ENCODE peak calls at places on chromosome 16, in five cellular contexts. One of them, this sample, is unnamed.
A peak's percentile ranks its signal among the peaks of the same experiment; 100 is the strongest.

GRCh38 chr16:24906199-24906808 is 60.5 kb downstream of the SLC5A11 start:
- DNase-seq in stomach: no peak
- DNase-seq in GM12891: no peak
- DNase-seq in HCT116: peak; percentile 19
- DNase-seq in spleen: peak; percentile 4
- DNase-seq in this sample: no peak

GRCh38 chr16:11155284-11155806 is 100.7 kb downstream of the SOCS1 start:
- DNase-seq in stomach: no peak
- DNase-seq in HCT116: no peak
- DNase-seq in spleen: peak; percentile 54
- DNase-seq in GM12891: no peak
- DNase-seq in this sample: no peak

GRCh38 chr16:82111944-82112343 is 58.1 kb downstream of the MPHOSPH6 start:
- DNase-seq in stomach: no peak
- DNase-seq in GM12891: no peak
- DNase-seq in spleen: no peak
- DNase-seq in HCT116: no peak
- DNase-seq in this sample: no peak

GRCh38 chr16:22948603-22949368 is 134.8 kb downstream of the HS3ST2 start:
- DNase-seq in spleen: peak; percentile 81
- DNase-seq in GM12891: peak; percentile 52
- DNase-seq in HCT116: peak; percentile 82
- DNase-seq in stomach: peak; percentile 57
- DNase-seq in this sample: no peak

GRCh38 chr16:84505249-84506156 is 1.0 kb upstream of the MEAK7 start:
- DNase-seq in GM12891: no peak
- DNase-seq in spleen: peak; percentile 86
- DNase-seq in stomach: no peak
- DNase-seq in HCT116: no peak
- DNase-seq in this sample: peak; percentile 76

GRCh38 chr16:15636392-15636873 is 6.5 kb downstream of the MARF1 start:
- DNase-seq in spleen: no peak
- DNase-seq in stomach: no peak
- DNase-seq in HCT116: no peak
- DNase-seq in GM12891: no peak
- DNase-seq in this sample: no peak

GRCh38 chr16:8621572-8622314 is at the start of gene METTL22:
- DNase-seq in stomach: peak; percentile 95
- DNase-seq in spleen: peak; percentile 97
- DNase-seq in HCT116: peak; percentile 69
- DNase-seq in GM12891: peak; percentile 98
- DNase-seq in this sample: peak; percentile 100

GRCh38 chr16:11233727-11234376 is 22.2 kb downstream of the SOCS1 start:
- DNase-seq in GM12891: no peak
- DNase-seq in HCT116: no peak
- DNase-seq in stomach: no peak
- DNase-seq in spleen: no peak
- DNase-seq in this sample: no peak

GRCh38 chr16:51181495-51181795 is 30.4 kb upstream of the SALL1 start:
- DNase-seq in HCT116: no peak
- DNase-seq in stomach: no peak
- DNase-seq in spleen: no peak
- DNase-seq in GM12891: no peak
- DNase-seq in this sample: no peak

GRCh38 chr16:27841911-27842310 is 221.6 kb downstream of the GSG1L start:
- DNase-seq in HCT116: no peak
- DNase-seq in stomach: no peak
- DNase-seq in GM12891: no peak
- DNase-seq in spleen: peak; percentile 3
- DNase-seq in this sample: no peak

GRCh38 chr16:73082608-73083007 is 34.7 kb upstream of the ZFHX3 start:
- DNase-seq in spleen: no peak
- DNase-seq in GM12891: no peak
- DNase-seq in HCT116: no peak
- DNase-seq in stomach: no peak
- DNase-seq in this sample: no peak

GRCh38 chr16:64951681-64952080 is 170.2 kb downstream of the CDH11 start:
- DNase-seq in spleen: no peak
- DNase-seq in HCT116: no peak
- DNase-seq in stomach: no peak
- DNase-seq in GM12891: no peak
- DNase-seq in this sample: no peak

GRCh38 chr16:84585886-84586285 is 32.0 kb downstream of the COTL1 start:
- DNase-seq in spleen: no peak
- DNase-seq in stomach: no peak
- DNase-seq in GM12891: peak; percentile 61
- DNase-seq in HCT116: peak; percentile 27
- DNase-seq in this sample: no peak

GRCh38 chr16:86578499-86579267 is at the start of gene FOXL1:
- DNase-seq in HCT116: no peak
- DNase-seq in GM12891: no peak
- DNase-seq in spleen: no peak
- DNase-seq in stomach: no peak
- DNase-seq in this sample: no peak

GRCh38 chr16:85370881-85371651 is 242.1 kb upstream of the GSE1 start:
- DNase-seq in stomach: peak; percentile 88
- DNase-seq in GM12891: no peak
- DNase-seq in HCT116: no peak
- DNase-seq in spleen: no peak
- DNase-seq in this sample: peak; percentile 87

GRCh38 chr16:67277294-67277998 is 1.9 kb upstream of the PLEKHG4 start:
- DNase-seq in spleen: no peak
- DNase-seq in stomach: no peak
- DNase-seq in GM12891: no peak
- DNase-seq in HCT116: peak; percentile 84
- DNase-seq in this sample: peak; percentile 40
- TF ChIP-seq POLR2AphosphoS5 in spleen: no peak
- TF ChIP-seq POLR2AphosphoS5 in stomach: no peak
- TF ChIP-seq POLR2AphosphoS5 in GM12891: no peak
- TF ChIP-seq POLR2AphosphoS5 in HCT116: peak; percentile 73
- TF ChIP-seq POLR2AphosphoS5 in this sample: no peak

DNA sequence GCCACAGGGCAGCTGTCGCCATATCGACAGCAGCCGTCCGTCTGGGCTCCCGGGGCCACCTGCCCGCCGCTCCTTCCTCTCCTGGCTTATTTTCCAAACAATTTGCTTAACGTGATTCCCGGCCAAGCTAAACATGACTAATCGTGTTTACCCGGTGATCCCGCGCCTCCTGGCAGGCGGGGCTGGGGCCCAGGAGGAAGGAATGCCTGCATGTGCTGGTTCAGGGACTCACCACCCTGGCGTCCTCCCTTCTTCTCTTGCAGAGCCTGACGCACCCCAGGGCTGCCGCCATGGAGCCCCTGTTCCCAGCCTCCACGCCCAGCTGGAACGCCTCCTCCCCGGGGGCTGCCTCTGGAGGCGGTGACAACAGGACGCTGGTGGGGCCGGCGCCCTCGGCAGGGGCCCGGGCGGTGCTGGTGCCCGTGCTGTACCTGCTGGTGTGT is 6.1 kb downstream of the SSTR5 start:
- DNase-seq in GM12891: no peak
- DNase-seq in HCT116: no peak
- DNase-seq in stomach: peak; percentile 91
- DNase-seq in spleen: no peak
- DNase-seq in this sample: peak; percentile 84
- TF ChIP-seq POLR2A in GM12891: no peak
- TF ChIP-seq POLR2A in HCT116: no peak
- TF ChIP-seq POLR2A in stomach: no peak
- TF ChIP-seq POLR2A in spleen: no peak
- TF ChIP-seq POLR2A in this sample: no peak

GRCh38 chr16:68951991-68952877 is 108.9 kb downstream of the TANGO6 start:
- DNase-seq in spleen: no peak
- DNase-seq in stomach: no peak
- DNase-seq in GM12891: no peak
- DNase-seq in HCT116: peak; percentile 69
- DNase-seq in this sample: no peak
- TF ChIP-seq POLR2AphosphoS5 in spleen: no peak
- TF ChIP-seq POLR2AphosphoS5 in stomach: no peak
- TF ChIP-seq POLR2AphosphoS5 in GM12891: no peak
- TF ChIP-seq POLR2AphosphoS5 in HCT116: no peak
- TF ChIP-seq POLR2AphosphoS5 in this sample: no peak

GRCh38 chr16:89261691-89262563 is 44.4 kb downstream of the ZNF778 start:
- DNase-seq in GM12891: no peak
- DNase-seq in HCT116: no peak
- DNase-seq in stomach: peak; percentile 40
- DNase-seq in spleen: peak; percentile 47
- DNase-seq in this sample: no peak
- TF ChIP-seq POLR2A in GM12891: no peak
- TF ChIP-seq POLR2A in HCT116: no peak
- TF ChIP-seq POLR2A in stomach: no peak
- TF ChIP-seq POLR2A in spleen: no peak
- TF ChIP-seq POLR2A in this sample: no peak

DNA sequence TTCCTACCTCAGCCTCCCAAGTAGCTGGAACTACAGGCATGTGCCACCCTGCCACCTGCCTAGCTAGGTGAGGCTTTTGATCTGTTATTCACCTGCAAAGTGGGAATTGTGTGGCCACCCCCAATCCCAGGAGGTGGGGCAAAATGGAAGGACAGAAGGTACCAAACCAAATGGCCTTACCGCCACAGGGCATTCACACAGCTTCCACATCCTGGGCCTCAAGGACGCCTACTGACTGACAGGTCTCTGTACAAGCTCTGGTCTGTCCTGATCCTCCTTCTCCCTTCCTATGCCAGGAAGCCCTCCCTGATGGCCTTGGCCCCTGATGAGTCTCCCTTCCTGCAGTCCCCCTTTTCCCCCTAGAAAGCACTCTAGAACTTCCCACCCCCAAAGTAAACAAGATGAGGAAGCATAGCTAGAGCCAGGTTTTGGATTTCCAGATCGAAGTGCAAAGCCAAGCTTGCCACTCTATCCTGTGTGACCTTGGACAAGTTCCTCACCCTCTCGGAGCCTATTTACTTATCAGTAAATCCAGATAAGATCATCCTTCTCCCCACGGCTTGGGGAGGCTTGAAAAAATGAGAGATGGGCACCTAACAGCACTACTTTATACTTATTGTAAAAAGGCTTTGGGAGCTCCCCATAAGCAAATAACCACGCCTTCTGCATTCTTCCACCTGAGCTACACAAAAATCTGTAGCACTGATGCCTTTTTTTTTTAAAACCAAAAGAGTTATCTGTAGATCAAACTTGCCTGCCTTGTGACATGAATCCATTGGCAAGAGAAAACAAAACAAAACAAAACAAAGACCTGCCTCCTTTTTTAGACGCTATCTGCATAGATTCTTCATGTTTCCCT is 4.5 kb downstream of the PLLP start:
- DNase-seq in spleen: no peak
- DNase-seq in HCT116: no peak
- DNase-seq in GM12891: no peak
- DNase-seq in stomach: no peak
- DNase-seq in this sample: peak; percentile 20
- TF ChIP-seq POLR2AphosphoS5 in spleen: no peak
- TF ChIP-seq POLR2AphosphoS5 in HCT116: no peak
- TF ChIP-seq POLR2AphosphoS5 in GM12891: no peak
- TF ChIP-seq POLR2AphosphoS5 in stomach: no peak
- TF ChIP-seq POLR2AphosphoS5 in this sample: no peak

DNA sequence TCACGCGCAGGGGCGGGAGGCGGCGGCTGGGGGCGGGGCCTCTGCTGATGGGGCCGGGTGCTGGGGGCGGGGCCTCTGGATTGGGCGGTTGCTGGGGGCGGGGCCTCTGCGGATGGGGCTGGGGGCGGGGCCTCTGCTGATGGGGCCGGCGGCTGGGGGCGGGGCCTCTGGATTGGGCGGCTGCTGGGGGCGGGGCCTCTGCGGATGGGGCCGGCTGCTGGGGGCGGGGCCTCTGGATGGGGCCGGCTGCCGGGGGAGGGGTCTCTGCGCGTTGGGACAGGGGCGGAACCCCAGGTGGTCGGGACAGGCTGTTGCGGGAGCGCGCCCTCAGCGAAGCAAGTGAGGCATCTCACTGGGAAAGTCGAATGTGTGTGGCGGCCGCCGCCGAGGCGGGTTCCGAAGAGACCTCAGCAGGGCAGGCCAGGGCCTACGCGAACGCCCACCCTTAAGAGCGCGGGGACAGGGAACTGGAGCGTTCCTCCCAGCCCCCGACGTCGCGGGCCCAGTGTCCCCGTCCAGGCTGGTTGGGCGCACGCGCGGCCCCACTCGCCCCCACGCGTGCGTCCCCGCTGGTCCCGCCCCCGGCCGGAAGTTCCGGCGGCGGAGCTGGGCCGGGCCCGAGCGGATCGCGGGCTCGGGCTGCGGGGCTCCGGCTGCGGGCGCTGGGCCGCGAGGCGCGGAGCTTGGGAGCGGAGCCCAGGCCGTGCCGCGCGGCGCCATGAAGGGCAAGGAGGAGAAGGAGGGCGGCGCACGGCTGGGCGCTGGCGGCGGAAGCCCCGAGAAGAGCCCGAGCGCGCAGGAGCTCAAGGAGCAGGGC is at the start of gene STUB1:
- DNase-seq in spleen: peak; percentile 96
- DNase-seq in HCT116: peak; percentile 48
- DNase-seq in stomach: peak; percentile 89
- DNase-seq in GM12891: peak; percentile 79
- DNase-seq in this sample: peak; percentile 97
- TF ChIP-seq POLR2A in spleen: peak; percentile 24
- TF ChIP-seq POLR2A in HCT116: peak; percentile 16
- TF ChIP-seq POLR2A in stomach: no peak
- TF ChIP-seq POLR2A in GM12891: no peak
- TF ChIP-seq POLR2A in this sample: peak; percentile 38

GRCh38 chr16:48365030-48365600 is 20.1 kb downstream of the SIAH1 start:
- DNase-seq in HCT116: no peak
- DNase-seq in spleen: no peak
- DNase-seq in GM12891: no peak
- DNase-seq in stomach: no peak
- DNase-seq in this sample: no peak

GRCh38 chr16:48369765-48370164 is 15.4 kb downstream of the SIAH1 start:
- DNase-seq in spleen: no peak
- DNase-seq in HCT116: no peak
- DNase-seq in GM12891: no peak
- DNase-seq in stomach: no peak
- DNase-seq in this sample: no peak

GRCh38 chr16:48366165-48367093 is 18.8 kb downstream of the SIAH1 start:
- DNase-seq in GM12891: peak; percentile 32
- DNase-seq in stomach: peak; percentile 53
- DNase-seq in HCT116: peak; percentile 80
- DNase-seq in spleen: no peak
- DNase-seq in this sample: no peak

GRCh38 chr16:48367443-48368049 is 17.7 kb downstream of the SIAH1 start:
- DNase-seq in stomach: no peak
- DNase-seq in GM12891: no peak
- DNase-seq in spleen: no peak
- DNase-seq in HCT116: no peak
- DNase-seq in this sample: no peak

GRCh38 chr16:48365601-48366164 is 19.5 kb downstream of the SIAH1 start:
- DNase-seq in spleen: peak; percentile 97
- DNase-seq in HCT116: peak; percentile 77
- DNase-seq in stomach: peak; percentile 94
- DNase-seq in GM12891: peak; percentile 56
- DNase-seq in this sample: peak; percentile 98
- TF ChIP-seq POLR2AphosphoS5 in spleen: peak; percentile 88
- TF ChIP-seq POLR2AphosphoS5 in HCT116: peak; percentile 76
- TF ChIP-seq POLR2AphosphoS5 in stomach: peak; percentile 92
- TF ChIP-seq POLR2AphosphoS5 in GM12891: peak; percentile 49
- TF ChIP-seq POLR2AphosphoS5 in this sample: peak; percentile 55